ENCODE peak calls at places on chromosomes 2 and 18, in seven cellular contexts. T is neuronal stem cell; F is activated CD8-positive, alpha-beta T cell treated with anti-CD3 and anti-CD28 coated beads for 36 hours; S is cardiac muscle cell; X is T-helper 9 cell; Z is anterior cingulate cortex; D is glomerular endothelial cell. N is an unnamed sample.

GRCh38 chr2:241852116-241852980 is 6.3 kb downstream of the PDCD1 start:
- DNase-seq in D (no peak), S (no peak), F (no peak), T (no peak), Z (no peak), X (no peak), N (no peak)

GRCh38 chr18:65753520-65753919 is 2.7 kb downstream of the CDH7 start:
- DNase-seq in Z (no peak), F (no peak), S (no peak), D (no peak), T (peak; percentile 43), X (no peak), N (peak; percentile 55)

GRCh38 chr2:36697424-36698066 is 1.0 kb downstream of the VIT start:
- DNase-seq in T (no peak), D (no peak), F (no peak), X (no peak), Z (no peak), S (no peak), N (no peak)

GRCh38 chr2:70458661-70459060 is 95.0 kb downstream of the TGFA start:
- DNase-seq in F (no peak), X (no peak), T (no peak), S (no peak), D (no peak), Z (no peak), N (no peak)

GRCh38 chr2:177325554-177325953 is 61.0 kb upstream of the NFE2L2 start:
- DNase-seq in Z (no peak), T (no peak), F (no peak), D (no peak), S (peak; percentile 35), X (no peak), N (no peak)

GRCh38 chr18:77071711-77072292 is 60.8 kb downstream of the MBP start:
- DNase-seq in F (peak; percentile 84), T (no peak), D (peak; percentile 90), Z (no peak), S (peak; percentile 92), X (peak; percentile 69), N (no peak)

GRCh38 chr18:2818281-2818680 is 28.5 kb upstream of the EMILIN2 start:
- DNase-seq in S (no peak), D (no peak), X (no peak), F (no peak), Z (no peak), T (no peak), N (no peak)

GRCh38 chr2:199433204-199433832 is 24.4 kb downstream of the SATB2 start:
- DNase-seq in F (no peak), Z (no peak), T (no peak), D (no peak), S (no peak), X (no peak), N (no peak)

GRCh38 chr2:88832256-88832991 is 141.0 kb downstream of the RPIA start:
- DNase-seq in F (no peak), T (no peak), Z (no peak), S (no peak), X (no peak), D (no peak), N (no peak)

GRCh38 chr18:26440644-26441043 is 107.7 kb downstream of the KCTD1 start:
- DNase-seq in F (no peak), S (peak; percentile 73), Z (no peak), T (no peak), X (no peak), D (no peak), N (no peak)

GRCh38 chr2:19458604-19459003 is 100.2 kb upstream of the OSR1 start:
- DNase-seq in S (no peak), T (no peak), F (no peak), Z (no peak), X (no peak), D (no peak), N (no peak)

N was measured in iPS DF 6.9.